ENCODE peak calls at places on chromosomes 11 and 22, in seven cellular contexts. N, F, T, S, P, Y and J are unnamed samples.

GRCh38 chr11:61752117-61752924 is at the start of gene MYRF:
- DNase-seq in T (peak; percentile 72), Y (peak; percentile 50), S (peak; percentile 54), N (no peak), P (peak; percentile 84), F (peak; percentile 24), J (no peak)

GRCh38 chr11:79040348-79040747 is 400.5 kb downstream of the TENM4 start:
- DNase-seq in Y (no peak), T (no peak), S (no peak), N (no peak), F (peak; percentile 38), P (no peak), J (no peak)

GRCh38 chr22:46055176-46055850 is 78.4 kb upstream of the WNT7B start:
- DNase-seq in T (no peak), S (no peak), F (peak; percentile 67), Y (no peak), N (peak; percentile 57), P (no peak), J (no peak)

GRCh38 chr22:20909543-20910303 is 7.5 kb upstream of the CRKL start:
- DNase-seq in T (no peak), Y (no peak), S (no peak), P (no peak), N (no peak), F (no peak), J (no peak)

GRCh38 chr11:64060861-64061444 is 25.2 kb downstream of the FLRT1 start:
- DNase-seq in P (no peak), Y (peak; percentile 27), N (no peak), F (peak; percentile 19), T (peak; percentile 52), S (peak; percentile 54), J (peak; percentile 78)

GRCh38 chr11:129300099-129300498 is 75.5 kb upstream of the BARX2 start:
- DNase-seq in S (no peak), N (no peak), T (no peak), P (no peak), F (no peak), Y (no peak), J (no peak)

GRCh38 chr11:94948070-94948617 is 25.2 kb downstream of the CWC15 start:
- DNase-seq in Y (no peak), T (no peak), S (no peak), F (peak; percentile 93), P (no peak), N (no peak), J (no peak)

GRCh38 chr11:134069996-134070845 is 1.3 kb downstream of the JAM3 start:
- DNase-seq in T (no peak), P (no peak), N (no peak), Y (no peak), F (no peak), S (no peak), J (no peak)

GRCh38 chr22:19039796-19040580 is 82.2 kb downstream of the DGCR2 start:
- DNase-seq in P (no peak), S (no peak), Y (no peak), T (no peak), N (no peak), F (no peak), J (no peak)

GRCh38 chr11:119365071-119365591 is 16.4 kb downstream of the USP2 start:
- DNase-seq in F (peak; percentile 22), S (no peak), N (no peak), P (no peak), Y (no peak), T (no peak), J (no peak)

GRCh38 chr11:27397619-27398412 is 34.8 kb upstream of the CCDC34 start:
- DNase-seq in F (no peak), Y (no peak), N (no peak), P (no peak), S (no peak), T (no peak), J (no peak)

GRCh38 chr11:85619497-85619896 is 7.6 kb downstream of the DLG2 start:
- DNase-seq in F (peak; percentile 4), P (no peak), Y (no peak), S (no peak), N (no peak), T (no peak), J (no peak)

GRCh38 chr11:67053896-67054850 is 2.5 kb upstream of the RHOD start:
- DNase-seq in S (peak; percentile 44), F (peak; percentile 93), T (peak; percentile 43), Y (no peak), P (no peak), N (no peak), J (peak; percentile 56)

GRCh38 chr11:92152245-92152644 is 72.4 kb upstream of the FAT3 start:
- DNase-seq in N (no peak), Y (no peak), F (no peak), T (no peak), S (no peak), P (no peak), J (peak; percentile 42)

GRCh38 chr11:74256370-74257133 is 54.9 kb downstream of the P4HA3 start:
- DNase-seq in P (no peak), S (no peak), Y (no peak), T (no peak), N (no peak), F (no peak), J (no peak)

GRCh38 chr11:2446590-2447252 is 1.9 kb downstream of the KCNQ1 start:
- DNase-seq in S (no peak), T (no peak), N (peak; percentile 79), Y (no peak), P (no peak), F (no peak), J (no peak)

GRCh38 chr22:46292727-46293126 is 3.9 kb upstream of the GTSE1 start:
- DNase-seq in P (no peak), F (no peak), Y (no peak), N (no peak), T (no peak), S (no peak), J (no peak)

GRCh38 chr11:1288426-1289151 is 20.8 kb downstream of the TOLLIP start:
- DNase-seq in T (no peak), S (no peak), F (no peak), N (no peak), P (no peak), Y (no peak), J (no peak)

GRCh38 chr11:75422248-75423231 is 10.5 kb downstream of the KLHL35 start:
- DNase-seq in N (no peak), S (no peak), Y (no peak), T (peak; percentile 30), F (no peak), P (no peak), J (no peak)

GRCh38 chr22:26234267-26234666 is 65.0 kb downstream of the SEZ6L start:
- DNase-seq in S (no peak), P (no peak), F (no peak), Y (no peak), N (no peak), T (no peak), J (no peak)

GRCh38 chr22:29716814-29717213 is 3.0 kb upstream of the CABP7 start:
- DNase-seq in N (no peak), P (peak; percentile 81), F (peak; percentile 75), Y (no peak), S (no peak), T (peak; percentile 84), J (no peak)

GRCh38 chr22:29702931-29703594 is 16.7 kb upstream of the CABP7 start:
- DNase-seq in N (no peak), F (no peak), S (no peak), Y (no peak), P (no peak), T (no peak), J (no peak)

GRCh38 chr22:49181942-49182341 is 645.7 kb downstream of the BRD1 start:
- DNase-seq in Y (no peak), S (no peak), F (no peak), T (no peak), P (no peak), N (peak; percentile 72), J (no peak)

GRCh38 chr11:102345923-102346322 is 1.1 kb upstream of the BIRC2 start:
- DNase-seq in F (peak; percentile 80), S (no peak), Y (no peak), P (no peak), T (no peak), N (no peak), J (no peak)

GRCh38 chr11:119651802-119652584 is 77.0 kb downstream of the NECTIN1 start:
- DNase-seq in N (no peak), S (no peak), P (no peak), Y (no peak), T (no peak), F (no peak), J (no peak)